ENCODE peak calls at places on chromosomes 5 and 9, in five cellular contexts. Z, U, O, M and F are unnamed samples.
A peak's percentile ranks its signal among the peaks of the same experiment; 100 is the strongest.

GRCh38 chr9:132575005-132575609 is 7.3 kb upstream of the BARHL1 start:
- DNase-seq in Z (peak; percentile 70), U (peak; percentile 62), O (peak; percentile 67), M (peak; percentile 78), F (peak; percentile 97)

GRCh38 chr5:109316631-109317030 is 93.1 kb downstream of the PJA2 start:
- DNase-seq in Z (no peak), U (peak; percentile 2), O (peak; percentile 61), M (no peak), F (peak; percentile 49)

GRCh38 chr5:133423618-133424282 is 188.6 kb downstream of the FSTL4 start:
- DNase-seq in Z (peak; percentile 72), U (peak; percentile 16), O (peak; percentile 12), M (no peak), F (peak; percentile 35)

GRCh38 chr9:21096172-21096900 is 18.6 kb upstream of the IFNB1 start:
- DNase-seq in Z (no peak), U (no peak), O (peak; percentile 61), M (no peak), F (no peak)

GRCh38 chr9:99239341-99240055 is 17.4 kb downstream of the SEC61B start:
- DNase-seq in Z (no peak), U (no peak), O (peak; percentile 36), M (no peak), F (no peak)

GRCh38 chr9:124873664-124874063 is 11.7 kb downstream of the ARPC5L start:
- DNase-seq in Z (no peak), U (no peak), O (no peak), M (no peak), F (peak; percentile 94)

GRCh38 chr5:53032188-53032587 is 43.0 kb downstream of the ITGA2 start:
- DNase-seq in Z (no peak), U (no peak), O (no peak), M (no peak), F (no peak)

GRCh38 chr9:128274245-128274644 is 1.6 kb downstream of the GOLGA2 start:
- DNase-seq in Z (no peak), U (no peak), O (no peak), M (no peak), F (no peak)

GRCh38 chr5:147874910-147875367 is 3.6 kb upstream of the SCGB3A2 start:
- DNase-seq in Z (no peak), U (no peak), O (no peak), M (no peak), F (no peak)

GRCh38 chr9:123749580-123750202 is 180.2 kb downstream of the DENND1A start:
- DNase-seq in Z (no peak), U (no peak), O (peak; percentile 20), M (no peak), F (no peak)

GRCh38 chr5:98722188-98722587 is 51.3 kb upstream of the RGMB start:
- DNase-seq in Z (no peak), U (no peak), O (peak; percentile 31), M (no peak), F (no peak)

GRCh38 chr5:175230299-175230698 is 213.7 kb downstream of the DRD1 start:
- DNase-seq in Z (no peak), U (no peak), O (no peak), M (no peak), F (peak; percentile 13)

GRCh38 chr9:103483471-103484096 is 488.5 kb downstream of the CYLC2 start:
- DNase-seq in Z (no peak), U (no peak), O (no peak), M (no peak), F (no peak)

GRCh38 chr5:123937230-123937629 is 425.3 kb downstream of the CSNK1G3 start:
- DNase-seq in Z (no peak), U (peak; percentile 72), O (peak; percentile 67), M (peak; percentile 62), F (no peak)

GRCh38 chr5:109853362-109853761 is 163.6 kb downstream of the MAN2A1 start:
- DNase-seq in Z (no peak), U (no peak), O (no peak), M (no peak), F (no peak)

GRCh38 chr5:26148569-26149107 is 889.7 kb downstream of the CDH9 start:
- DNase-seq in Z (no peak), U (no peak), O (no peak), M (no peak), F (no peak)

GRCh38 chr9:5052858-5053257 is 67.8 kb downstream of the JAK2 start:
- DNase-seq in Z (no peak), U (no peak), O (peak; percentile 91), M (no peak), F (no peak)

GRCh38 chr9:85704744-85705143 is 37.0 kb downstream of the AGTPBP1 start:
- DNase-seq in Z (no peak), U (no peak), O (no peak), M (no peak), F (no peak)

GRCh38 chr9:87529666-87530065 is 32.0 kb downstream of the DAPK1 start:
- DNase-seq in Z (no peak), U (no peak), O (no peak), M (no peak), F (no peak)

GRCh38 chr9:33695299-33695698 is 100.1 kb upstream of the PRSS3 start:
- DNase-seq in Z (no peak), U (no peak), O (no peak), M (no peak), F (no peak)
- TF ChIP-seq POLR2A in Z (no peak), U (no peak), O (no peak), M (no peak), F (no peak)

GRCh38 chr5:172858990-172859811 is 25.1 kb downstream of the ERGIC1 start:
- DNase-seq in Z (peak; percentile 73), U (no peak), O (peak; percentile 93), M (peak; percentile 90), F (peak; percentile 84)

GRCh38 chr5:172859966-172860365 is 25.9 kb downstream of the ERGIC1 start:
- DNase-seq in Z (peak; percentile 64), U (no peak), O (no peak), M (no peak), F (no peak)

GRCh38 chr5:172861461-172861860 is 27.4 kb downstream of the ERGIC1 start:
- DNase-seq in Z (no peak), U (no peak), O (no peak), M (no peak), F (no peak)

GRCh38 chr5:172862165-172862801 is 28.2 kb downstream of the ERGIC1 start:
- DNase-seq in Z (no peak), U (no peak), O (peak; percentile 31), M (no peak), F (no peak)

DNA sequence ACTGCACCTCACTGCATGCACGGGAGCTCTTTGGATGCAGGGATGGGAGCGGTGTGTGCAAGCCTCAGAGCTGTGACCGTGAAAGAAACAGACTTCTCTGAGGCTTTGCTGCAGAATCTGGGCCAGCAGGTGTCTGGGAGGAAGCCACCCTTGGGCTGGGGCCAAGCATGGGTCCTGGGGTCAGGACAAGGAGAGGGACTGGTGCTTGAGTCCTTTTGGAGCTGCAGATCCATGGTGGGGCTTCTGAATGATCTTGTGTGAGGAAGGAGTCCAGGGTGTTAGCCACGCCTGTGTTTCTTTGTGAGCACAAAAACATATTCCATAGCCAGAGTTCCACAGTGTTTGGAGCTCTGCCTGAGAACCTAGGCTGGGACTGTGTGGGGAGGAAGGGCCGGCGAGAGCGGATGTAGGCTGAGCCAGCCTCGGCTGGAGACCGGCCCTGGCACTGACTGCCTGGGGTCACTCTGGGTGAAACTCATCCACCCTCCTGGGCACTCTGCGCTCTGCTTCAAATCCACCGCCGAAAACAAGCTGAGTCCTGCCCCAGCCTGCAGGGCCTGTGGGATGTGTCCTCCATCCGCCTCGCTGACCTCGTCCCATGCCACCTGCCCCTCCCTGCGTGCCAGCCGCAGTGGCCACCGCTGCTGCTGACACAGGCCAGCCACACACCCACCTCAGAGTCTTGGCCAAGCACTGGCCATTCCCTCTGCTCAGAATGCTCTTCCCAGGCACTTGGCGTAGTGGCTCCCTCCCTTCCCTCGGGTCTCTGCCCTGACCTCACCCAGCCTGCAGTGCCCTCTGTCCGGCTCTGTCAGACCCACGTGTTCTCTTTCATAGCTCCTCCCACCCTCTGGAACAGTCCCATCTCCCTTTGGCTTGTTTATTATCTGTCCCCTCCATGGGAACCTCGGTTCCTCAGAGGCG is 26.7 kb downstream of the ERGIC1 start:
- DNase-seq in Z (peak; percentile 91), U (no peak), O (peak; percentile 32), M (peak; percentile 97), F (peak; percentile 50)
- TF ChIP-seq POLR2A in Z (no peak), U (no peak), O (no peak), M (no peak), F (no peak)

GRCh38 chr5:134437340-134438267 is 25.9 kb upstream of the CDKN2AIPNL start:
- DNase-seq in Z (no peak), U (no peak), O (peak; percentile 61), M (no peak), F (no peak)
- TF ChIP-seq POLR2A in Z (no peak), U (no peak), O (no peak), M (no peak), F (peak; percentile 19)

GRCh38 chr9:137256839-137257238 is 1.7 kb downstream of the NELFB start:
- DNase-seq in Z (no peak), U (no peak), O (no peak), M (no peak), F (no peak)

GRCh38 chr9:137253717-137254623 is 1.2 kb upstream of the NELFB start:
- DNase-seq in Z (no peak), U (no peak), O (no peak), M (no peak), F (no peak)

GRCh38 chr9:137255448-137256114 is 454 bp downstream of the NELFB start:
- DNase-seq in Z (no peak), U (no peak), O (no peak), M (no peak), F (peak; percentile 92)

GRCh38 chr9:137256362-137256761 is 1.2 kb downstream of the NELFB start:
- DNase-seq in Z (no peak), U (no peak), O (no peak), M (no peak), F (no peak)

GRCh38 chr9:137254624-137255447 is at the start of gene NELFB:
- DNase-seq in Z (peak; percentile 96), U (no peak), O (peak; percentile 77), M (peak; percentile 95), F (peak; percentile 100)
- TF ChIP-seq POLR2A in Z (no peak), U (peak; percentile 50), O (peak; percentile 22), M (peak; percentile 48), F (peak; percentile 96)

DNA sequence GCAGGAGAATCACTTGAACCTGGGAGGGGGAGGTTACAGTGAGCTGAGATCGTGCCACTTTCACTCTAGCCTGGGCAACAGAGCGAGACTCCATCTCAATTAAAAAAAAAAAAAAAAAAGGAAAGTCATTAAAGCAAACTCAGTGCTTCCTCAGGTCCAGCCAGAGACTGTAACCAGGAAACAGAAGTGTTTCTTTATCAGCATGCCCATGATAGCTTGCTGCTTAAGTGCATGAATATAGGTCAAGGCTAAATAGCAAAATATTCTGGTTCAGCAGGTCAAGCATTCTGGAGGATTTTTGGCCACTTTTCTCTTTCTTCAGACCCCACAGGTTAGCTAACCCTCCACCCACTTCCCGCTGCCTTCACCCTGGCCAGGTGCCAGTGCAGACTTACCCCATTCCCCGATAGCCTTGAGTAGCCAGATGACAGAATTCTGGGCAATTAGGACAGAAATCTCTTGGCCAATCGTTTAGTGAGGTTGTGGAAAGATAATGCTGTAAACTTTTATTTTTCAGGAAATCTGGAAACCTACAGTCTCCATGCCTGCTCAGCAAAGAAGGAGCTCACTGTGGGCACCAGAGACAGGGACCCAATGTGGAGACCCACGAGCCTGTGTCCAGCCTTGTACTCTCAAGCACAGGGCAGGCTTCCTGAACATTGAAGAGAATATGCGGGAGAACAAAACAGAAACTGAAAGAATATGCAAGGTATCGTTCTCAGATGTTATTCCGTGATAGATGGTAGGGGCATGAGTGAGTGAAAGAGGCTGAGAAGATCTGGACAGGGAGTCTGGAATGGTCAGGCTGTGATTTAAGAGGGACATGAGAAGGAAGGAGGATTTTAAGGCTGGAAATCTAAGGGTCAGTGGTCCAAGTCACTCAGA is 4.2 kb upstream of the UGT3A2 start:
- DNase-seq in Z (no peak), U (no peak), O (no peak), M (no peak), F (no peak)
- TF ChIP-seq POLR2A in Z (no peak), U (no peak), O (no peak), M (no peak), F (no peak)